ENCODE peak calls at places on chromosomes 11 and 22, in six cellular contexts. C is H1, S is right lobe of liver, A is breast epithelium, R is GM12891, G is K562. U is an unnamed sample.

GRCh38 chr11:1608363-1608762 is at the start of gene KRTAP5-3:
- DNase-seq in S (no peak), A (no peak), R (no peak), G (no peak), C (no peak), U (no peak)

GRCh38 chr11:114135737-114136151 is 76.2 kb downstream of the ZBTB16 start:
- DNase-seq in G (no peak), R (no peak), S (no peak), A (no peak), C (peak), U (peak)

GRCh38 chr11:121555172-121555571 is 102.4 kb upstream of the SORL1-AS1 start:
- DNase-seq in S (no peak), G (no peak), C (no peak), A (no peak), R (no peak), U (no peak)

GRCh38 chr11:4095509-4096230 is 1.1 kb downstream of the RRM1 start:
- DNase-seq in G (peak), R (no peak), S (no peak), A (no peak), C (no peak), U (no peak)

GRCh38 chr11:94199367-94200130 is 70.9 kb downstream of the PANX1 start:
- DNase-seq in A (no peak), G (no peak), R (no peak), S (no peak), C (no peak), U (no peak)

GRCh38 chr11:11036185-11037161 is 178.6 kb upstream of the ZBED5 start:
- DNase-seq in S (peak), C (peak), R (peak), G (peak), A (no peak), U (peak)

GRCh38 chr11:794766-795637 is 3.1 kb downstream of the SLC25A22 start:
- DNase-seq in C (no peak), S (no peak), A (no peak), G (no peak), R (no peak), U (peak)

GRCh38 chr11:12131943-12132789 is 21.8 kb downstream of the MICAL2 start:
- DNase-seq in G (no peak), S (no peak), A (no peak), C (no peak), R (no peak), U (no peak)

GRCh38 chr11:119316017-119316728 is 757 bp downstream of the MCAM start:
- DNase-seq in C (no peak), A (peak), G (peak), R (no peak), S (no peak), U (peak)

GRCh38 chr22:37511368-37512104 is 7.7 kb downstream of the CARD10 start:
- DNase-seq in S (no peak), A (no peak), R (no peak), C (no peak), G (no peak), U (no peak)

GRCh38 chr22:21688706-21689381 is 23.0 kb downstream of the PPIL2 start:
- DNase-seq in A (no peak), G (no peak), R (no peak), S (no peak), C (no peak), U (peak)

GRCh38 chr11:69352715-69353325 is 58.9 kb downstream of the MYEOV start:
- DNase-seq in R (no peak), S (peak), C (peak), A (peak), G (no peak), U (peak)

GRCh38 chr22:26035523-26035922 is 133.7 kb upstream of the SEZ6L start:
- DNase-seq in C (no peak), G (no peak), R (no peak), S (no peak), A (no peak), U (no peak)

GRCh38 chr11:29333993-29334780 is 682.6 kb downstream of the KCNA4 start:
- DNase-seq in A (no peak), G (no peak), S (no peak), R (no peak), C (no peak), U (no peak)

GRCh38 chr11:93560534-93560933 is 17.3 kb upstream of the SMCO4 start:
- DNase-seq in G (no peak), R (no peak), S (no peak), A (no peak), C (no peak), U (no peak)

GRCh38 chr22:23245045-23245798 is 64.9 kb downstream of the BCR start:
- DNase-seq in R (no peak), A (no peak), C (no peak), G (peak), S (no peak), U (no peak)

GRCh38 chr11:91664521-91664920 is 560.1 kb upstream of the FAT3 start:
- DNase-seq in C (no peak), S (no peak), G (no peak), R (no peak), A (no peak), U (no peak)

GRCh38 chr22:21587803-21588611 is 20.5 kb downstream of the UBE2L3 start:
- DNase-seq in G (no peak), S (no peak), A (no peak), R (peak), C (no peak), U (no peak)

GRCh38 chr11:119701591-119702260 is 27.3 kb downstream of the NECTIN1 start:
- DNase-seq in G (no peak), R (no peak), S (no peak), C (no peak), A (no peak), U (no peak)

DNA sequence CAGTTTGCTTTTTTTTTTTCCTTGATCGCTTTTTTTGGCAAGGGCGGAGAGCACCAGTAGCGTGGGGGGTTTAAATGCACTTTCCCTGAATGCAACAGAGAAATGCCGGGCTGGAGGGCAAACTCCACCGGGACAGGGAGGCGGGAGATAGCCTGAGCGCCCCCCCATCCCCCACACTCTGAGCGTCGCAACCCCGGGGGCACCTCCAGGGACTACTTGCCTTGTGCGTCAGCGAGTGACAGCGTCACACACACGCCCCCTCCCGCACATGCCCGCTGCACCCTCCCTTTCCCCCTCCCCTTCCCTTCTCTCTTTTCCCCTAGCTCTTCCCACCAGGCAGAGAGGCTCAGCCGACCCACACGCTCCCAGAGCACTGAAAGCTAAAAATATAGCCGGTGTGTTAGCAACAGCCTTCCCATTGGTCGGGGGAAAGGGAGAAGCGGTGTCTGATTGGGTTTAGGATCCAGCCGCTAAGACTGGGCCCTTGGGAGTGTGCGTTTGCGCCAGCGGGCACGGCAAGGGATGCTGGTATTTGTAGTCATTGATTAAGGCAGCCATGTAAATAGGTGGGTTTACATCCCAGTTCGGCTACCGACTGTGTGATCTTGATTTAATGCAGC is 1.7 kb upstream of the TOB2 start:
- DNase-seq in R (peak), C (peak), A (peak), G (peak), S (peak), U (peak)
- TF ChIP-seq POLR2A in R (no peak), C (peak), A (peak), G (peak), S (peak), U (no peak)

GRCh38 chr22:19432092-19432844 is at the start of gene MRPL40:
- DNase-seq in A (peak), S (peak), R (peak), G (peak), C (no peak), U (peak)
- TF ChIP-seq POLR2A in A (peak), S (peak), R (peak), G (no peak), C (peak), U (peak)

DNA sequence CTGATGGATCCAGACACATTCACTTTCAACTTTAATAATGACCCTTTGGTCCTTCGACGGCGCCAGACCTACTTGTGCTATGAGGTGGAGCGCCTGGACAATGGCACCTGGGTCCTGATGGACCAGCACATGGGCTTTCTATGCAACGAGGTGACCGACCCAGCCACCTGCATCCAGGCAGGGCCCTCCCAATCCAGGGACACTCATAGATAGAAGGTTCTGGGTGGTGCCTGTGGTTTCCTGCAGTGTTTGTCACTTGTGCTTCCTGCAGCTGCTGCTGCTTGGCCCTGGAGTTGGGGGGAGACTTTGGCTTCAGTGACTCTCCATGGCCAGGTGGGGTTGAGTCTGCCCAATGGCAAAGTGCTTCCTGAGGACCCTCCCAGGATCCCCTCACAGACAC is 7.3 kb downstream of the APOBEC3B start:
- DNase-seq in S (no peak), A (no peak), R (no peak), C (no peak), G (no peak), U (no peak)
- TF ChIP-seq POLR2A in S (no peak), A (no peak), R (no peak), C (no peak), G (no peak), U (no peak)

DNA sequence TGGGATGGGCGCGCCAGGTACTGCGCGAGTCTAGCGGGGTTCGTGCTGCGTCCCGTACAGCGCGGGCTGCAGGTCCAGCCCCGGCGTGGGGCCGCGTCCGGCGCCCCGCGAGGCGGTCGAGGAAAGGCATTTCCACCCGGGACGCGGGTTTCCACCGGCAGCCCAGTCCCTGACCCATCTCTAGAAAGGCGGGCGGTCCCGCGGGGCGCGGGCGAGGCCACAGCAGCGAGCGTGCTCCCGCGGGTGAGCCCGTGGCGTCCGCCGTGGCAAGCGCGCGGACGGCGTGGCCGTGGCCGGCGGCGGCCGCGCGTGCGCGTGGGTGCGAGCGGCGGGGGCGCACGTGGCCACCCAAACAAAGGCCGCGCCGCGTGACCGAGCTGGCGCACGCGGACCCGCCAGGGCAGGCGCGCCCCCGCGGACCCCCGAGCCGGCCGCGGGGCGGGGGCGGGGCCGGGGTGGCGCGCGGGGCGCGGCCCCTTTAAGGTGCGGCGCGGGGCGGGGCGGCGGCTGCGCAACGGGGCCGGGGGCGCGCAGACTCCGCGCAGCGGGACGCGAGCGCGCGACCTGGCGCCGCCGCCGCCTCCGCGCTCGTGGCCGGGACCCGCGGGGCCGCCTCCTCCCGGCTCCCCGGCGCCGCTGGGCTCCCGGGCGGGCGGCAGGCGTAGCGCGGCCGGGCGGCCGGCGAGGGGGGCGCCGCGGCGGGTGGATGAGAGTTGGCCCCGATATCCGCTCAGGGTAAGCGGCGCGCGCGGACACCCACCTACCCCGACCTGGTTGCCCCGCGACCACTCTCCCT is 39.3 kb upstream of the CELSR1 start:
- DNase-seq in S (peak), R (peak), G (peak), A (no peak), C (no peak), U (peak)
- TF ChIP-seq POLR2A in S (no peak), R (no peak), G (no peak), A (no peak), C (no peak), U (no peak)

GRCh38 chr11:78188012-78188808 is at the start of gene KCTD21:
- DNase-seq in R (peak), S (peak), G (peak), A (peak), C (peak), U (peak)
- TF ChIP-seq POLR2A in R (no peak), S (peak), G (peak), A (peak), C (no peak), U (peak)

GRCh38 chr11:102346748-102347525 is at the start of gene BIRC2:
- DNase-seq in C (peak), R (peak), S (peak), G (peak), A (peak), U (peak)
- TF ChIP-seq POLR2A in C (peak), R (peak), S (peak), G (peak), A (peak), U (peak)

GRCh38 chr22:36028646-36029405 is at the start of gene RBFOX2:
- DNase-seq in S (peak), R (peak), C (peak), G (peak), A (peak), U (peak)
- TF ChIP-seq POLR2A in S (peak), R (no peak), C (no peak), G (peak), A (no peak), U (no peak)

GRCh38 chr11:65182258-65183170 is 786 bp downstream of the CAPN1 start:
- DNase-seq in C (no peak), R (peak), A (no peak), G (peak), S (peak), U (peak)
- TF ChIP-seq POLR2A in C (peak), R (no peak), A (no peak), G (no peak), S (no peak), U (no peak)

GRCh38 chr22:28442264-28442950 is 237.2 kb downstream of the TTC28 start:
- DNase-seq in C (peak), A (peak), R (peak), S (peak), G (peak), U (peak)
- TF ChIP-seq POLR2A in C (peak), A (no peak), R (no peak), S (no peak), G (no peak), U (peak)

U was measured in upper lobe of left lung.